ENCODE peak calls at places on chromosomes 6 and 20, in seven cellular contexts. D, G, T, J, C, M and E are unnamed samples.

GRCh38 chr6:215335-216034 is 76.8 kb upstream of the DUSP22 start:
- DNase-seq in M (no peak), C (no peak), G (no peak), J (peak; percentile 19), D (peak; percentile 32), T (no peak), E (no peak)

GRCh38 chr6:12339022-12339421 is 48.9 kb downstream of the EDN1 start:
- DNase-seq in J (no peak), M (no peak), D (no peak), C (no peak), G (no peak), T (no peak), E (no peak)

GRCh38 chr20:14711681-14712080 is 374.3 kb upstream of the FLRT3 start:
- DNase-seq in D (no peak), T (peak; percentile 4), J (no peak), G (peak; percentile 8), M (no peak), C (no peak), E (no peak)

GRCh38 chr6:39836621-39837020 is 44.4 kb downstream of the DAAM2 start:
- DNase-seq in G (no peak), T (peak; percentile 69), C (peak; percentile 29), J (no peak), D (no peak), M (no peak), E (no peak)

GRCh38 chr6:109491207-109491938 is 8.4 kb upstream of the ZBTB24 start:
- DNase-seq in J (no peak), C (no peak), T (no peak), D (peak; percentile 57), M (no peak), G (peak; percentile 32), E (no peak)

GRCh38 chr6:113347420-113347819 is 509.7 kb upstream of the MARCKS start:
- DNase-seq in G (peak; percentile 41), M (no peak), J (no peak), T (peak; percentile 76), C (no peak), D (no peak), E (no peak)

GRCh38 chr6:137044366-137045220 is at the start of gene IL20RA:
- DNase-seq in M (peak; percentile 52), C (peak; percentile 61), J (peak; percentile 1), D (no peak), T (peak; percentile 32), G (peak; percentile 30), E (no peak)

GRCh38 chr20:38113401-38114325 is 51.4 kb downstream of the TGM2 start:
- DNase-seq in G (peak; percentile 42), J (no peak), C (no peak), T (peak; percentile 52), D (peak; percentile 18), M (no peak), E (no peak)

GRCh38 chr6:56374841-56375369 is 127.5 kb upstream of the COL21A1 start:
- DNase-seq in M (no peak), J (no peak), T (peak; percentile 71), D (no peak), G (no peak), C (peak; percentile 37), E (no peak)

GRCh38 chr6:105276374-105276773 is 96.6 kb upstream of the POPDC3 start:
- DNase-seq in T (no peak), G (no peak), J (no peak), D (no peak), M (no peak), C (no peak), E (no peak)

GRCh38 chr20:1748777-1749176 is 91.2 kb upstream of the SIRPG start:
- DNase-seq in M (no peak), G (no peak), D (no peak), J (no peak), T (no peak), C (no peak), E (no peak)

GRCh38 chr20:31638317-31638716 is 605 bp downstream of the COX4I2 start:
- DNase-seq in J (no peak), T (no peak), C (no peak), G (no peak), D (no peak), M (no peak), E (no peak)

GRCh38 chr6:129345890-129346289 is 364.1 kb downstream of the ARHGAP18 start:
- DNase-seq in D (no peak), C (peak; percentile 15), J (no peak), M (no peak), G (no peak), T (peak; percentile 92), E (peak; percentile 43)